ENCODE peak calls at places on chromosomes 16 and 17, in nine cellular contexts. Y, B, J, C, E, T, N, X and M are unnamed samples.

GRCh38 chr16:52114414-52114813 is 432.5 kb downstream of the TOX3 start:
- DNase-seq in Y (no peak), B (no peak), J (no peak), C (no peak), E (no peak), T (no peak), N (no peak), X (no peak), M (no peak)

GRCh38 chr17:4796550-4796915 is 569 bp downstream of the PSMB6 start:
- DNase-seq in Y (no peak), B (peak; percentile 56), J (no peak), C (peak; percentile 47), E (peak; percentile 28), T (no peak), N (no peak), X (no peak), M (peak; percentile 34)

GRCh38 chr17:35129154-35129972 is 7.9 kb downstream of the FNDC8 start:
- DNase-seq in Y (no peak), B (no peak), J (no peak), C (peak; percentile 40), E (peak; percentile 53), T (no peak), N (no peak), X (no peak), M (peak; percentile 40)

GRCh38 chr17:80773243-80773991 is 218.2 kb upstream of the CHMP6 start:
- DNase-seq in Y (peak; percentile 98), B (no peak), J (no peak), C (peak; percentile 22), E (peak; percentile 18), T (no peak), N (no peak), X (no peak), M (peak; percentile 29)

GRCh38 chr17:82380860-82381702 is 9.5 kb downstream of the UTS2R start:
- DNase-seq in Y (no peak), B (no peak), J (no peak), C (no peak), E (peak; percentile 64), T (no peak), N (no peak), X (no peak), M (peak; percentile 56)

GRCh38 chr16:48596326-48596725 is 13.7 kb downstream of the N4BP1 start:
- DNase-seq in Y (no peak), B (no peak), J (no peak), C (no peak), E (no peak), T (no peak), N (no peak), X (no peak), M (no peak)

GRCh38 chr16:1991135-1991551 is 1.4 kb downstream of the SYNGR3 start:
- DNase-seq in Y (no peak), B (no peak), J (peak; percentile 93), C (no peak), E (no peak), T (peak; percentile 68), N (no peak), X (no peak), M (no peak)

GRCh38 chr17:43545383-43545632 is 832 bp downstream of the ETV4 start:
- DNase-seq in Y (no peak), B (no peak), J (no peak), C (no peak), E (no peak), T (no peak), N (no peak), X (no peak), M (no peak)

GRCh38 chr16:70685061-70685937 is 554 bp downstream of the MTSS2 start:
- DNase-seq in Y (no peak), B (no peak), J (no peak), C (no peak), E (no peak), T (no peak), N (no peak), X (no peak), M (no peak)
- H3K4me3 ChIP-seq in Y (peak overlapping the region; percentile 93), B (peak overlapping the region; percentile 61), J (peak overlapping the region; percentile 52), C (peak overlapping the region; percentile 80), E (peak overlapping the region; percentile 82), T (no peak overlapping the region), N (peak overlapping the region; percentile 78), X (peak overlapping the region; percentile 95), M (peak overlapping the region; percentile 91)

GRCh38 chr17:49384962-49385361 is 22.9 kb upstream of the ZNF652 start:
- DNase-seq in Y (no peak), B (no peak), J (no peak), C (no peak), E (no peak), T (no peak), N (no peak), X (no peak), M (no peak)
- TF ChIP-seq CTCF in Y (no peak), B (no peak), J (no peak), C (no peak), E (no peak), T (no peak), N (no peak), X (no peak), M (no peak)

DNA sequence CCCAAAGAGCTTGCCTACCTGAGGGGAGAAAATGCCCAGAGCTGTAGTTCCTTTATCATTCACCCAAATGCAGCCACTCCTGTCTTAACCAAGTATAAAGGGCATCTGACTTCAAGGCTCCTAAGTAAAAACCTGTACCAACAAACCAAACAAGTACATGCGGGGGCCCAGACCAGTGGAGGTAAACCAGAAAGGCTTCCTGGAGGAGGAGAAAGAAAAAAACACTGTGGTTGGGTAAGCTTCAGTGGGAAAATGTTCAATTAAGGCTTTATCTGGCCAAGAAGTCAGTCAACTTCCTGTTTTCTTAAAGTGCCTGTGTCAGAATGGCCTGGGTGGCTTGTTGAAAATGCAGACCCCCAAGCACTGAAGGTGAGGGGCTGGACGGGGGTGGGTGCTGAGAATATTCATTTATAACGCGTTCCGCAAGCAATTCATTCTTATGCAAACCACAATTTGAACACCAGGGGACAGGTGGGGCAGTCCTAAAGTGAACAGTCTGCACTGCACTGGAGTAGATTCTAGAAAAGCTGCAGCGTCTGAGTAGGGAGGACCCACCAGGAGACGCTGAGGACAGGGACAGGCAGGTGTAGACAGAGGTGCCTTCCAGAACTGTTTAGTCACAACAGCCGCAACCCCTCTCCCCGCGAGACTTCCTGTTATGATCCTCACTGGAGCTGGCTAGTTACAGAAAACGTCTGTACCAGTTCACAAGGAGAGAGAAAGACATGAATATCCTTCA is 467.1 kb downstream of the SOX9 start:
- DNase-seq in Y (no peak), B (no peak), J (no peak), C (peak; percentile 46), E (no peak), T (no peak), N (no peak), X (no peak), M (no peak)
- H3K4me3 ChIP-seq in Y (no peak overlapping the region), B (no peak overlapping the region), J (no peak overlapping the region), C (peak overlapping the region; percentile 13), E (no peak overlapping the region), T (no peak overlapping the region), N (no peak overlapping the region), X (peak overlapping the region; percentile 55), M (no peak overlapping the region)

GRCh38 chr17:19719365-19720209 is 3.2 kb upstream of the SLC47A2 start:
- DNase-seq in Y (no peak), B (no peak), J (no peak), C (no peak), E (no peak), T (no peak), N (no peak), X (no peak), M (no peak)
- TF ChIP-seq CTCF in Y (no peak), B (no peak), J (no peak), C (no peak), E (no peak), T (no peak), N (no peak), X (no peak), M (no peak)

GRCh38 chr17:50165867-50166517 is at the start of gene SGCA:
- DNase-seq in Y (no peak), B (no peak), J (no peak), C (no peak), E (peak; percentile 38), T (no peak), N (no peak), X (no peak), M (no peak)

GRCh38 chr17:50169121-50169764 is 3.4 kb downstream of the SGCA start:
- DNase-seq in Y (no peak), B (peak; percentile 65), J (peak; percentile 62), C (peak; percentile 84), E (peak; percentile 82), T (no peak), N (no peak), X (peak; percentile 78), M (peak; percentile 79)

GRCh38 chr17:50168319-50168718 is 2.5 kb downstream of the SGCA start:
- DNase-seq in Y (no peak), B (no peak), J (no peak), C (no peak), E (no peak), T (no peak), N (no peak), X (no peak), M (no peak)

GRCh38 chr17:50166518-50167181 is 845 bp downstream of the SGCA start:
- DNase-seq in Y (no peak), B (no peak), J (no peak), C (no peak), E (no peak), T (no peak), N (no peak), X (no peak), M (no peak)

DNA sequence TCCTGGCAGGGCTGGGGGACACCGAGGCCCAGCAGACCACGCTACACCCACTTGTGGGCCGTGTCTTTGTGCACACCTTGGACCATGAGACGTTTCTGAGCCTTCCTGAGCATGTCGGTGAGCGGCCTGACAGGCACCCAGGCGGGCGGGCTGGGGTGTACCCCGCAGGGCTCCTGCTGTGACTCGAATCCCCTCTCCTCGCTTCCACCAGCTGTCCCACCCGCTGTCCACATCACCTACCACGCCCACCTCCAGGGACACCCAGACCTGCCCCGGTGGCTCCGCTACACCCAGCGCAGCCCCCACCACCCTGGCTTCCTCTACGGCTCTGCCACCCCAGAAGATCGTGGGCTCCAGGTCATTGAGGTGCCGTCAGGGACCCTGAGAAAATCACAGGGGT is 1.6 kb downstream of the SGCA start:
- DNase-seq in Y (no peak), B (no peak), J (no peak), C (no peak), E (no peak), T (no peak), N (no peak), X (no peak), M (no peak)
- H3K4me3 ChIP-seq in Y (peak overlapping the region; percentile 57), B (no peak overlapping the region), J (no peak overlapping the region), C (no peak overlapping the region), E (no peak overlapping the region), T (no peak overlapping the region), N (no peak overlapping the region), X (no peak overlapping the region), M (no peak overlapping the region)